ENCODE peak calls at places on chromosome 17, in four cellular contexts. One of them, this sample, is unnamed.

GRCh38 chr17:7460850-7461660 is 16.2 kb downstream of the CHRNB1 start:
- DNase-seq in cerebellar cortex: no peak
- DNase-seq in stomach: no peak
- DNase-seq in vagina: no peak
- DNase-seq in this sample: no peak

GRCh38 chr17:74532115-74532514 is 840 bp upstream of the CD300LB start:
- DNase-seq in stomach: peak
- DNase-seq in vagina: peak
- DNase-seq in cerebellar cortex: no peak
- DNase-seq in this sample: peak

GRCh38 chr17:4833941-4834501 is 881 bp downstream of the MINK1 start:
- DNase-seq in stomach: no peak
- DNase-seq in vagina: no peak
- DNase-seq in cerebellar cortex: peak
- DNase-seq in this sample: peak

GRCh38 chr17:8621585-8621984 is 8.9 kb downstream of the MYH10 start:
- DNase-seq in cerebellar cortex: no peak
- DNase-seq in stomach: no peak
- DNase-seq in vagina: no peak
- DNase-seq in this sample: no peak

GRCh38 chr17:75779250-75779986 is 5.2 kb upstream of the UNK start:
- DNase-seq in stomach: peak
- DNase-seq in vagina: peak
- DNase-seq in cerebellar cortex: peak
- DNase-seq in this sample: peak

GRCh38 chr17:82957469-82957795 is 117.6 kb upstream of the ZNF750 start:
- DNase-seq in cerebellar cortex: peak
- DNase-seq in stomach: peak
- DNase-seq in vagina: no peak
- DNase-seq in this sample: peak

GRCh38 chr17:30906101-30906911 is at the start of gene TEFM:
- DNase-seq in vagina: peak
- DNase-seq in cerebellar cortex: peak
- DNase-seq in stomach: peak
- DNase-seq in this sample: peak

GRCh38 chr17:72008236-72008874 is 112.5 kb upstream of the SOX9 start:
- DNase-seq in stomach: no peak
- DNase-seq in cerebellar cortex: no peak
- DNase-seq in vagina: no peak
- DNase-seq in this sample: no peak

GRCh38 chr17:29151567-29151966 is 28.6 kb downstream of the MYO18A start:
- DNase-seq in stomach: no peak
- DNase-seq in vagina: no peak
- DNase-seq in cerebellar cortex: no peak
- DNase-seq in this sample: no peak

GRCh38 chr17:77327181-77327565 is 186.4 kb downstream of the SEC14L1 start:
- DNase-seq in vagina: peak
- DNase-seq in cerebellar cortex: no peak
- DNase-seq in stomach: peak
- DNase-seq in this sample: no peak

GRCh38 chr17:61836266-61837174 is 26.8 kb downstream of the BRIP1 start:
- DNase-seq in vagina: no peak
- DNase-seq in cerebellar cortex: no peak
- DNase-seq in stomach: no peak
- DNase-seq in this sample: no peak

GRCh38 chr17:5683241-5683640 is 98.9 kb upstream of the NLRP1 start:
- DNase-seq in stomach: no peak
- DNase-seq in cerebellar cortex: peak
- DNase-seq in vagina: no peak
- DNase-seq in this sample: no peak

GRCh38 chr17:73643012-73643845 is 1.0 kb downstream of the SDK2 start:
- DNase-seq in stomach: peak
- DNase-seq in vagina: no peak
- DNase-seq in cerebellar cortex: peak
- DNase-seq in this sample: peak

GRCh38 chr17:19012171-19013080 is 7.9 kb upstream of the FAM83G start:
- DNase-seq in vagina: no peak
- DNase-seq in stomach: no peak
- DNase-seq in cerebellar cortex: no peak
- DNase-seq in this sample: no peak

GRCh38 chr17:27800522-27800921 is at the start of gene NOS2:
- DNase-seq in cerebellar cortex: no peak
- DNase-seq in stomach: no peak
- DNase-seq in vagina: no peak
- DNase-seq in this sample: no peak

GRCh38 chr17:40535924-40536717 is 29.2 kb downstream of the CCR7 start:
- DNase-seq in cerebellar cortex: no peak
- DNase-seq in vagina: no peak
- DNase-seq in stomach: no peak
- DNase-seq in this sample: peak

GRCh38 chr17:6350806-6351205 is 84.1 kb downstream of the AIPL1 start:
- DNase-seq in vagina: peak
- DNase-seq in stomach: no peak
- DNase-seq in cerebellar cortex: no peak
- DNase-seq in this sample: no peak

GRCh38 chr17:36706437-36706731 is 105.0 kb downstream of the MRM1 start:
- DNase-seq in cerebellar cortex: no peak
- DNase-seq in vagina: no peak
- DNase-seq in stomach: no peak
- DNase-seq in this sample: no peak

GRCh38 chr17:16977932-16978331 is 6.0 kb upstream of the TNFRSF13B start:
- DNase-seq in vagina: no peak
- DNase-seq in stomach: no peak
- DNase-seq in cerebellar cortex: no peak
- DNase-seq in this sample: no peak

GRCh38 chr17:74569392-74570003 is 2.2 kb upstream of the CD300H start:
- DNase-seq in vagina: no peak
- DNase-seq in cerebellar cortex: peak
- DNase-seq in stomach: peak
- DNase-seq in this sample: peak

GRCh38 chr17:21460358-21460757 is 84.2 kb downstream of the KCNJ12 start:
- DNase-seq in cerebellar cortex: no peak
- DNase-seq in stomach: no peak
- DNase-seq in vagina: peak
- DNase-seq in this sample: no peak

GRCh38 chr17:39082482-39082881 is 69.0 kb downstream of the PLXDC1 start:
- DNase-seq in stomach: no peak
- DNase-seq in cerebellar cortex: no peak
- DNase-seq in vagina: no peak
- DNase-seq in this sample: no peak

GRCh38 chr17:44503080-44503842 is at the start of gene GPATCH8:
- DNase-seq in cerebellar cortex: peak
- DNase-seq in vagina: peak
- DNase-seq in stomach: peak
- DNase-seq in this sample: peak

GRCh38 chr17:41073676-41074075 is 8.0 kb upstream of the KRTAP2-4 start:
- DNase-seq in stomach: no peak
- DNase-seq in vagina: no peak
- DNase-seq in cerebellar cortex: no peak
- DNase-seq in this sample: no peak

GRCh38 chr17:66485272-66485947 is 183.0 kb downstream of the PRKCA start:
- DNase-seq in vagina: no peak
- DNase-seq in stomach: no peak
- DNase-seq in cerebellar cortex: no peak
- DNase-seq in this sample: no peak

GRCh38 chr17:58391302-58391984 is 25.9 kb downstream of the RNF43 start:
- DNase-seq in vagina: no peak
- DNase-seq in cerebellar cortex: no peak
- DNase-seq in stomach: peak
- DNase-seq in this sample: peak

GRCh38 chr17:37725601-37726146 is 19.2 kb downstream of the HNF1B start:
- DNase-seq in vagina: no peak
- DNase-seq in cerebellar cortex: no peak
- DNase-seq in stomach: no peak
- DNase-seq in this sample: no peak

GRCh38 chr17:39662551-39663339 is 2.4 kb upstream of the TCAP start:
- DNase-seq in cerebellar cortex: no peak
- DNase-seq in stomach: peak
- DNase-seq in vagina: no peak
- DNase-seq in this sample: no peak

GRCh38 chr17:41013181-41013580 is 4.3 kb upstream of the KRTAP3-1 start:
- DNase-seq in stomach: no peak
- DNase-seq in vagina: no peak
- DNase-seq in cerebellar cortex: no peak
- DNase-seq in this sample: no peak

GRCh38 chr17:46727572-46728348 is 90.7 kb downstream of the WNT3 start:
- DNase-seq in vagina: no peak
- DNase-seq in cerebellar cortex: no peak
- DNase-seq in stomach: no peak
- DNase-seq in this sample: no peak